ENCODE peak calls at places on chromosome 4, in seven cellular contexts. A is epithelial cell of esophagus, Y is GM23248, B is BE2C, I is SK-N-SH, Q is colonic mucosa, F is retinal pigment epithelial cell. H is an unnamed sample.

GRCh38 chr4:184345573-184345922 is 127.9 kb upstream of the ENPP6 start:
- DNase-seq in B (no peak), Q (peak), A (no peak), Y (no peak), I (no peak), F (no peak), H (no peak)

GRCh38 chr4:47798165-47798564 is 39.7 kb downstream of the CORIN start:
- DNase-seq in I (no peak), Q (no peak), F (no peak), Y (no peak), A (no peak), B (no peak), H (no peak)

GRCh38 chr4:184310881-184311709 is 93.4 kb upstream of the ENPP6 start:
- DNase-seq in B (no peak), A (no peak), I (no peak), Y (no peak), F (peak), Q (peak), H (peak)

GRCh38 chr4:78320353-78320935 is 231.1 kb upstream of the ANXA3 start:
- DNase-seq in I (no peak), F (no peak), Y (no peak), B (no peak), Q (no peak), A (no peak), H (no peak)

GRCh38 chr4:137432431-137432830 is 99.9 kb downstream of the PCDH18 start:
- DNase-seq in A (no peak), I (no peak), Y (peak), F (no peak), B (no peak), Q (no peak), H (no peak)

GRCh38 chr4:33088713-33089112 is 2368.5 kb downstream of the PCDH7 start:
- DNase-seq in Y (peak), F (no peak), B (no peak), I (no peak), Q (no peak), A (no peak), H (no peak)

GRCh38 chr4:1491630-1492457 is 85.6 kb upstream of the NKX1-1 start:
- DNase-seq in I (no peak), Q (no peak), A (no peak), Y (no peak), F (no peak), B (no peak), H (no peak)

GRCh38 chr4:52665592-52665991 is 6.5 kb upstream of the USP46 start:
- DNase-seq in Q (no peak), B (no peak), Y (peak), F (no peak), A (peak), I (peak), H (no peak)

GRCh38 chr4:104938624-104939023 is 208.1 kb upstream of the TET2 start:
- DNase-seq in A (no peak), Q (no peak), Y (no peak), F (no peak), B (no peak), I (no peak), H (no peak)

GRCh38 chr4:23788460-23788859 is 101.4 kb downstream of the PPARGC1A start:
- DNase-seq in Y (no peak), A (peak), F (peak), Q (no peak), I (no peak), B (no peak), H (peak)

GRCh38 chr4:144633215-144633614 is 12.7 kb upstream of the HHIP start:
- DNase-seq in F (no peak), B (no peak), Y (no peak), I (no peak), Q (no peak), A (no peak), H (no peak)

GRCh38 chr4:173518419-173519102 is 11.5 kb downstream of the HAND2 start:
- DNase-seq in F (no peak), B (peak), A (no peak), Q (no peak), Y (no peak), I (peak), H (no peak)

GRCh38 chr4:177485528-177485927 is 43.3 kb upstream of the AGA start:
- DNase-seq in F (peak), B (no peak), Q (no peak), Y (peak), I (no peak), A (peak), H (no peak)

GRCh38 chr4:53943345-53944085 is 120.9 kb downstream of the CHIC2 start:
- DNase-seq in B (no peak), I (no peak), Q (no peak), F (peak), Y (peak), A (peak), H (peak)

GRCh38 chr4:177375372-177375771 is 65.7 kb downstream of the NEIL3 start:
- DNase-seq in F (no peak), I (no peak), Q (no peak), B (no peak), Y (no peak), A (no peak), H (no peak)

GRCh38 chr4:123478859-123479345 is 82.3 kb downstream of the SPRY1 start:
- DNase-seq in Q (peak), F (peak), Y (no peak), I (no peak), B (no peak), A (peak), H (peak)

GRCh38 chr4:174222266-174222872 is 61.1 kb downstream of the FBXO8 start:
- DNase-seq in F (no peak), I (no peak), Q (no peak), B (peak), A (peak), Y (peak), H (no peak)

GRCh38 chr4:55018521-55018920 is 106.9 kb downstream of the KDR start:
- DNase-seq in Y (peak), F (no peak), I (no peak), B (no peak), A (peak), Q (no peak), H (no peak)

GRCh38 chr4:47662975-47663374 is 174.9 kb downstream of the CORIN start:
- DNase-seq in A (peak), Q (peak), Y (peak), F (no peak), I (no peak), B (peak), H (no peak)

GRCh38 chr4:80074059-80074458 is 1.0 kb upstream of the ANTXR2 start:
- DNase-seq in A (no peak), B (no peak), I (no peak), Q (no peak), F (no peak), Y (no peak), H (no peak)

GRCh38 chr4:102620697-102621497 is 119.7 kb downstream of the NFKB1 start:
- DNase-seq in Q (peak), I (peak), A (peak), F (peak), B (peak), Y (peak), H (peak)

DNA sequence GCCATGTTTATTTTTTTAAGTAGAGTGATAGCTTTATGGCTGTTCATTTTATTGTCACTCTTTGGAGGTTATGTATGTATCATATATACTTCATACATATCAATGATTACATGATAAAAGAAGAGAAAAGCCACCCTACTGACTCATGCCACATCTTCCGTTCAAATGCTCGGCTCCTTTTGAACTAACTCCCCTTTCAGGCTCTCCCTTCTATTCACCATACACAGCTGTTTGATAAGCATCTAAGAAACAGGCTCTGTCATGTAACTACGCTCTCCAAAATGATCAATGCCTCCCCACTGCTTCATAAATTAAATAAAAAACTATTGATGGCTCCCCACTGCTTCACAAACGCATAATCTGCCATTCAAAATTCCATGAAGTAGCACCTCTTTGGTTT is 89.4 kb downstream of the SEL1L3 start:
- DNase-seq in F (no peak), Q (no peak), B (no peak), Y (no peak), I (no peak), A (no peak), H (no peak)
- H3K4me3 ChIP-seq in F (no peak), Q (no peak), B (no peak), Y (no peak), I (no peak), A (no peak), H (no peak)

GRCh38 chr4:109916003-109916399 is 3.3 kb downstream of the EGF start:
- DNase-seq in F (no peak), Q (no peak), A (no peak), Y (no peak), B (no peak), I (no peak), H (no peak)

GRCh38 chr4:109915385-109916002 is 2.8 kb downstream of the EGF start:
- DNase-seq in Q (no peak), F (no peak), Y (no peak), I (no peak), B (no peak), A (peak), H (no peak)

GRCh38 chr4:109912706-109913621 is at the start of gene EGF:
- DNase-seq in F (peak), A (peak), Y (peak), I (no peak), Q (peak), B (no peak), H (peak)

GRCh38 chr4:109914356-109914755 is 1.7 kb downstream of the EGF start:
- DNase-seq in Q (peak), I (no peak), B (no peak), F (no peak), Y (no peak), A (no peak), H (no peak)

DNA sequence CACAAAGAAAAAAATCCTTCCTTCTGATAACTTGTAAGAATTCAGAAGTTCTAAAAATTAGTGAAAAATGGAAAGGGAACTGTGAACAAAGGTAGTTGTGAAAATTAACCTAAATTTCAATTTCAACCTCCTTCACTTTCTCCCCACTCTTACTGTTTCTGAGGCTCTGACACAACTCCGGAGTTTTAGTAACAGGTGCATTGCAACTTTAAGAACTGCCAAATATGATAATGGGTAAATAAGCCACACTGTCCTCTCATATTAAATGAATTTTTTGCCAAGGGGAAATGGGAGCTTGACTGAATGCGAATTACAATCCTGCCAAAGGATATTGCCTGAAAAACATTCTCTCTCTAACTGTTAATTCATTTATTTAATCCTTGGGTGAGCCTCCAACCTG is 1.2 kb downstream of the EGF start:
- DNase-seq in Y (no peak), I (no peak), A (no peak), F (no peak), B (no peak), Q (no peak), H (no peak)
- H3K4me3 ChIP-seq in Y (no peak), I (no peak), A (no peak), F (no peak), B (no peak), Q (peak), H (no peak)

GRCh38 chr4:3046149-3046548 is 28.2 kb downstream of the HTT-AS start:
- DNase-seq in Y (no peak), A (no peak), F (no peak), B (no peak), Q (no peak), I (no peak), H (no peak)

GRCh38 chr4:3045500-3045850 is 28.9 kb downstream of the HTT-AS start:
- DNase-seq in A (no peak), I (no peak), Y (peak), B (no peak), Q (peak), F (no peak), H (no peak)

GRCh38 chr4:3046623-3047022 is 27.7 kb downstream of the HTT-AS start:
- DNase-seq in A (no peak), B (no peak), Q (no peak), I (no peak), F (no peak), Y (no peak), H (no peak)

GRCh38 chr4:3044812-3045499 is 29.4 kb downstream of the HTT-AS start:
- DNase-seq in B (no peak), Y (no peak), F (no peak), Q (no peak), A (no peak), I (no peak), H (no peak)

DNA sequence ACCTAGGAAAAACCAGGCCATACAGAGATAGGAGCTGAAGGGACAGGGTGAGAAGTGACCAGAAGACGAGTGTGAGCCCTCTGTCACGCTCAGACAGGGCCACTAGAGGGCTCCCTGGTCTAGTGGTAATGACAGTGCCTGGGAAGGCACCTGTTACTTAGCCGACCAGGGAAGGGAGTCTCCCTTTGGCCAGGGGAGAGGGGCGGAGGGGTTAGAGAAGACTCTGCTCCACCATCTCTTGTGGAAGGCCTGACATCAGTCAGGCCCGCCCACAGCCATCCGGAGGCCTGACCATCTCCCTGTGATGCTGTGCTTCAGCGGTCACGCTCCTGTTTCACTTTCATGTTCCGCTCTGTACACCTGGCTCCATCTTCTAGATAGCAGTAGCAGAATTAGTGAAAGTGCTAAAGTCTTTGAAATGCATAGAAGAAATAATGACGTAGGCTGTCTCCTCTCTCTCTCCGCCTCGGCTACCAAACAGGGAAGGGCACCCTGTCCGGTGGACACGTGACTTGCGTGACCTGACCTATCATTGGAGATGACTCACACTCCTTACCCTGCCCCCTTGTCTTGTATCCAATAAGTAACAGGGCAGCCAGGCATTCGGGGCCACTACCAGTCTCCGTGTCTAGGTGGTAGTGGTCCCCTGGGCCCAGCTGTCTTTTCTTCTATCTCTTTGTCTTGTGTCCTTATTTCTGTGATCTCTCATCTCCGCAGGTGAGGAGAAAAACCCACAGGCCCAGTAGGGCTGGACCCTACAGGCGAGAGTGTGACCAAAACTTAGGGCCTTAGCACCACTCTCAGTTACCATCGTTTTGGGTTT is 26.7 kb downstream of the HTT-AS start:
- DNase-seq in Q (peak), F (no peak), Y (peak), B (peak), A (peak), I (peak), H (peak)
- H3K4me3 ChIP-seq in Q (peak), F (no peak), Y (no peak), B (no peak), A (no peak), I (no peak), H (peak)

GRCh38 chr4:10106421-10107039 is 10.1 kb downstream of the WDR1 start:
- DNase-seq in I (peak), F (no peak), B (no peak), A (peak), Q (peak), Y (peak), H (no peak)
- H3K4me3 ChIP-seq in I (no peak), F (no peak), B (no peak), A (no peak), Q (no peak), Y (peak), H (no peak)

DNA sequence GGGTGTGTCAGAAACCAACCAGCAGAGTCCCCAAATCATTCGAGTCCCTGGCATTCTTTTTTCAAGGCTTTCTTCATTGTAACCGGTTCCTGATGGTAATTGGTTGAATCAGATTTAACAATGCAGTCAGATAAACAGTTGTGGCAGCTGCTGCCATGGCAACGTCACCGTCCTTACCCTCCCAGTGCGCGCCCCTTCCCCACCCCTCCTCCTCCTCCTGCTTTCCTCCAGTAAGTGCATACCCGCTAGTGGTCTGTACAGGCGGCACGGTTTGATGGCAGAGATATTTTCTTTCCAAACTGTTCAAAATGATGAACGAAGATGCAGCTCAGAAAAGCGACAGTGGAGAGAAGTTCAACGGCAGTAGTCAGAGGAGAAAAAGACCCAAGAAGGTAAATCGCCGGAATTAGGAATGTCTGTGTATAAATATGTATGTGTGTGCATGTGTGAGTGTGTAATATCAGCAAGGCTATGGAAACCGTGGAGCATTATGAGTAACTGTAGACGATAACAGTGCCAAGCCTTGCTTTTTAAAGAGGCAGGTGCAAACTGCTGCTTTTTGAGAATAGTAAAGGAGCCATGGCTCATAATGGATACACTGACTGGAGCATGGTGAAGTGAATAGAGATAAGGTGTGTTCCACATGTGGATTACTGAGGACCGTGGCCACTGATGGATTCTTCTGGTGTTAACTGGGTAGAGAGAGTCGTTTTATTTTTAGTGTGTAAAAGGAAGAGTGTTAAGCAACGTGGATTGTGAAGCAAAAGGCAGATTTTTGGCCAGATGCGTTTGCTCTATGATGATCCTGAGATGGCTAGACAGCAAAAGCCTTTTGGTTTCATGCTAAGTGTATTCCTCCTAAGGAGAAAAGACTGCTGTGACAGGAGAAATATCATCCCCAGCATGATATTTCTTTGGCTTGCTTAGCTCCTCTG is at the start of gene ANK2:
- DNase-seq in F (peak), Y (peak), A (no peak), B (peak), I (peak), Q (no peak), H (no peak)
- H3K4me3 ChIP-seq in F (peak), Y (peak), A (no peak), B (peak), I (peak), Q (no peak), H (peak)

GRCh38 chr4:113975578-113975977 is 3.9 kb downstream of the ARSJ start:
- DNase-seq in I (no peak), F (no peak), Y (no peak), Q (no peak), A (no peak), B (no peak), H (no peak)
- H3K4me3 ChIP-seq in I (peak), F (no peak), Y (peak), Q (no peak), A (peak), B (no peak), H (peak)

DNA sequence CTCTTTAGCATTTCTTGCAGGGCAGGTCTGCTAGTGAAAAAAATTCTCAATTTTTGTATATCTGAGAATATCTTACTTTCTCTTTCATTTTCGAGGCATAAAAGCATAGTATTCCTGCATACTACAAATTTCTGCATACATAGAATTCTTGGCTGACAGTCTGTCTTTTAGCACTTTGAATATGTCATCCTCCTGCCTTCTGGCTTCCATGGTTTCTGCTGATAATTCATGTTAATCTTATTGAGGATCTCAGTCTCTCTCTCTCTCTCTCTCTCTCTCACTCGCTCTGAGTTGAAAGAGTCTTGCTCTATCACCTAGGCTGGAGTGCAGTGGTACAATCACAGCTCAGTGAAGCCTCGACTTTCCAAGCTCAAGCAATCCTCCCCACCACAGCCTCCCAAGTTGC is 161.1 kb downstream of the FNIP2 start:
- DNase-seq in B (no peak), F (no peak), Y (no peak), A (no peak), I (no peak), Q (no peak), H (no peak)
- H3K4me3 ChIP-seq in B (no peak), F (no peak), Y (no peak), A (no peak), I (no peak), Q (no peak), H (no peak)

DNA sequence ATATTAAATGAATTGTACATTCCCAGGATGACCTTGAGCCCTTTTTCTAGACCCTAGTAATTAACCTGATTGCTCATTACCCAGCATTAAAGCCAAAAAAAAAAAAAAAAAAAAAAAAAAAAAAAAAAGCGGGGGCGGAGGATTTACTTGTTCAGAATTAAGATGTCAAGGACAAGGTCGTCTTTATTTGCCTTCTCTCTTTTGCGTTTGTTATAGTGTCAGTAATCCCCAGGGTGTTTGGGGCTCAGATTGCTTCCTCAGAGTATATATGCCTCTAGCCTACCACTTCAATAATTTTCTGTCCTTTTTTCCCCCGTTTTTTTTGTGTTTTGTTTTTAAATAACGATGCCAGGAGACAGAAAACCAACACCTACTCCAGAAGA is 138.4 kb downstream of the AFF1 start:
- DNase-seq in I (no peak), B (no peak), F (no peak), A (no peak), Y (no peak), Q (no peak), H (no peak)
- H3K4me3 ChIP-seq in I (no peak), B (peak), F (no peak), A (no peak), Y (no peak), Q (no peak), H (no peak)

GRCh38 chr4:7285244-7286122 is 93.1 kb downstream of the SORCS2 start:
- DNase-seq in I (no peak), A (no peak), F (no peak), Y (no peak), Q (no peak), B (no peak), H (no peak)
- H3K4me3 ChIP-seq in I (no peak), A (no peak), F (no peak), Y (no peak), Q (no peak), B (no peak), H (no peak)